ENCODE peak calls at places on chromosome 22, in ten cellular contexts. Z, U, J, H, L, C, O, M, F and Q are unnamed samples.

GRCh38 chr22:44702479-44703219 is 645 bp downstream of the PRR5 start:
- DNase-seq in J (peak), U (peak), M (no peak), H (peak), O (peak), Z (peak), C (no peak), F (no peak), L (no peak), Q (peak)

GRCh38 chr22:38080468-38080846 is 3.5 kb downstream of the SLC16A8 start:
- DNase-seq in H (no peak), U (no peak), C (peak), O (no peak), M (no peak), F (no peak), J (no peak), L (no peak), Z (no peak), Q (no peak)

GRCh38 chr22:39683639-39684038 is 113.1 kb downstream of the CACNA1I start:
- DNase-seq in U (no peak), M (no peak), F (no peak), O (no peak), J (no peak), L (no peak), C (no peak), H (no peak), Z (no peak), Q (no peak)

GRCh38 chr22:17869285-17870096 is 95.2 kb upstream of the BID start:
- DNase-seq in U (no peak), H (no peak), O (no peak), M (no peak), Z (peak), F (no peak), L (no peak), C (no peak), J (no peak), Q (no peak)

GRCh38 chr22:44572414-44573207 is 74.6 kb upstream of the RTL6 start:
- DNase-seq in M (no peak), J (peak), L (no peak), F (no peak), U (no peak), Z (no peak), C (peak), O (no peak), H (no peak), Q (no peak)

GRCh38 chr22:24525416-24526037 is 29.4 kb downstream of the GUCD1 start:
- DNase-seq in H (peak), O (peak), Z (peak), U (peak), L (peak), C (peak), F (peak), M (no peak), J (peak), Q (peak)

GRCh38 chr22:38756631-38757463 is 1.0 kb upstream of the SUN2 start:
- DNase-seq in J (peak), O (no peak), Z (no peak), H (no peak), U (peak), F (no peak), C (peak), M (no peak), L (no peak), Q (no peak)

GRCh38 chr22:40368016-40368415 is 2.4 kb upstream of the SGSM3 start:
- DNase-seq in C (no peak), U (no peak), M (no peak), O (no peak), J (no peak), L (no peak), Z (no peak), F (no peak), H (no peak), Q (no peak)

GRCh38 chr22:26394787-26395186 is 34.3 kb upstream of the ASPHD2 start:
- DNase-seq in M (no peak), J (no peak), Z (no peak), F (no peak), C (no peak), U (no peak), H (no peak), O (no peak), L (peak), Q (no peak)

GRCh38 chr22:28658448-28658847 is 21.2 kb downstream of the TTC28 start:
- DNase-seq in O (no peak), L (no peak), Z (no peak), H (no peak), C (no peak), J (no peak), U (no peak), F (no peak), M (no peak), Q (no peak)

GRCh38 chr22:50268655-50269113 is 1.5 kb downstream of the MAPK11 start:
- DNase-seq in M (no peak), C (no peak), L (peak), Z (no peak), H (no peak), F (peak), O (peak), J (peak), U (peak), Q (no peak)

GRCh38 chr22:50266994-50267393 is 3.2 kb downstream of the MAPK11 start:
- DNase-seq in H (no peak), J (no peak), F (no peak), L (no peak), C (no peak), Z (no peak), U (no peak), M (no peak), O (no peak), Q (no peak)

GRCh38 chr22:50269573-50270301 is 443 bp downstream of the MAPK11 start:
- DNase-seq in O (peak), F (peak), C (no peak), U (no peak), L (peak), M (no peak), Z (peak), J (no peak), H (no peak), Q (peak)

GRCh38 chr22:50270302-50271010 is at the start of gene MAPK11:
- DNase-seq in F (peak), M (no peak), U (peak), Z (peak), C (peak), J (peak), H (peak), O (peak), L (peak), Q (peak)

GRCh38 chr22:50267591-50268390 is 2.4 kb downstream of the MAPK11 start:
- DNase-seq in U (peak), Z (peak), M (no peak), O (peak), F (peak), L (peak), C (peak), H (no peak), J (peak), Q (peak)
- TF ChIP-seq CTCF in U (no peak), Z (peak), M (peak), O (peak), F (no peak), L (no peak), C (peak), H (peak), J (no peak), Q (peak)

GRCh38 chr22:45777046-45777851 is 105.6 kb downstream of the ATXN10 start:
- DNase-seq in Z (no peak), F (no peak), M (peak), L (no peak), H (no peak), C (no peak), U (no peak), O (no peak), J (no peak), Q (peak)
- H3K4me3 ChIP-seq in Z (no peak), F (no peak), M (no peak), L (no peak), H (no peak), C (no peak), U (no peak), O (no peak), J (no peak), Q (no peak)

DNA sequence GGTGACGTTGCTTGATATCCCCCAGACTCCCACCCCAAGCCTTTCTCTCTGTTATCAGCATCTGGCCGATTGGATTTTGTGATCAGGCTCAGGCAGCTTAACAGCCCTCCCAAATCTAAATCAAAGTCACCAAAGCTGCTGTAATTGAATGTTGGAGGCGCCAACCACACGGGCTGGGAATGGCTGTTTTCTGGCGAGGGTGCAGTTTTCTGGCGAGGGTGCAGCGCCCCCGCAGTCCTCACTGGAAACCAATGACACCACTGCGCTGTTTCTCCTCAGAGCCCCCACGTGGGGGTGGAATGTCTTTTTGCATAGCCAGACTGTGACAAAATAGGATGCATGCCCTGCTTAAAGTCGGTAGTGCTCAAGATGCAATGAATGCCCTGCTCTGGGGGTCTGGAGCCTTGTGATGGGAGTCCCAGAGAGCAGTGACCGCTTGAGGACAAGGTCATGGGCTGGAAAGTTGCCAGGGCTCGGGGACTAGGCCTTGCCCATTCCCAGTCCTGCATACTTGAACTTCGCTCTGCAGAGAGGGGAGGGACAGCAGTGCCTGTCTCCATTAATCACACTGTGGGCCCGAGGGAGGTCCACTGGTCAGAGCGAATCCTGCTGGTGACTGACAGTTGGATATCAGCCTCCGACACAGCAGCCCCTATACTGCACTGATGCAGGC is 105.3 kb downstream of the MORC2 start:
- DNase-seq in L (no peak), F (peak), Z (peak), H (no peak), J (peak), U (no peak), C (no peak), O (no peak), M (no peak), Q (no peak)
- TF ChIP-seq CTCF in L (no peak), F (no peak), Z (no peak), H (peak), J (no peak), U (no peak), C (no peak), O (no peak), M (no peak), Q (no peak)

GRCh38 chr22:30385913-30386312 is 1.3 kb downstream of the RNF215 start:
- DNase-seq in H (no peak), F (no peak), L (no peak), U (no peak), C (no peak), M (no peak), O (no peak), Z (no peak), J (no peak), Q (no peak)

GRCh38 chr22:30382340-30382739 is 4.9 kb downstream of the RNF215 start:
- DNase-seq in O (no peak), H (no peak), J (no peak), U (no peak), Z (no peak), L (no peak), F (no peak), C (no peak), M (no peak), Q (no peak)

GRCh38 chr22:30383061-30383460 is 4.2 kb downstream of the RNF215 start:
- DNase-seq in H (no peak), Z (no peak), O (no peak), U (no peak), J (no peak), L (no peak), C (no peak), M (no peak), F (no peak), Q (no peak)

GRCh38 chr22:30386960-30387848 is at the start of gene RNF215:
- DNase-seq in M (no peak), O (peak), J (peak), U (peak), C (peak), F (peak), L (peak), H (peak), Z (peak), Q (peak)

GRCh38 chr22:30386608-30386959 is 627 bp downstream of the RNF215 start:
- DNase-seq in H (no peak), O (no peak), U (peak), L (peak), F (no peak), M (no peak), J (no peak), Z (no peak), C (no peak), Q (no peak)
- H3K4me3 ChIP-seq in H (peak), O (peak), U (peak), L (no peak), F (peak), M (peak), J (peak), Z (peak), C (peak), Q (peak)